ENCODE peak calls at places on chromosome 12, in five cellular contexts. Z, H, F, Y and S are unnamed samples.

GRCh38 chr12:42759622-42760273 is 170.2 kb upstream of the PRICKLE1 start:
- DNase-seq in Y (no peak), H (no peak), Z (no peak), F (peak), S (no peak)

GRCh38 chr12:74685385-74685784 is 147.8 kb downstream of the ATXN7L3B start:
- DNase-seq in F (no peak), Y (no peak), Z (no peak), H (no peak), S (no peak)

GRCh38 chr12:6635375-6635855 is 344 bp downstream of the LPAR5 start:
- DNase-seq in Z (no peak), H (no peak), Y (no peak), F (no peak), S (no peak)

GRCh38 chr12:51934080-51934479 is 17.4 kb upstream of the ACVR1B start:
- DNase-seq in H (no peak), Z (no peak), Y (no peak), F (no peak), S (no peak)

GRCh38 chr12:82877963-82878362 is 191.3 kb downstream of the TMTC2 start:
- DNase-seq in H (no peak), F (no peak), Y (no peak), Z (no peak), S (no peak)

GRCh38 chr12:78560633-78561032 is 303.9 kb upstream of the SYT1 start:
- DNase-seq in Y (no peak), F (peak), H (no peak), Z (no peak), S (no peak)

GRCh38 chr12:32535260-32535999 is 136.1 kb downstream of the FGD4 start:
- DNase-seq in Y (peak), Z (peak), H (peak), F (peak), S (no peak)

GRCh38 chr12:2982361-2982760 is 23.2 kb downstream of the TEAD4 start:
- DNase-seq in F (peak), Y (no peak), H (no peak), Z (no peak), S (no peak)